ENCODE peak calls at places on chromosome 11, in seven cellular contexts. I is fibroblast of mammary gland, V is osteocyte, M is fibroblast of pulmonary artery, K is neural crest cell, T is epithelial cell of proximal tubule, Y is fibroblast of lung. J is an unnamed sample.

GRCh38 chr11:69238562-69239319 is 55.2 kb upstream of the MYEOV start:
- DNase-seq in I (no peak), V (peak), M (no peak), K (no peak), T (no peak), Y (no peak), J (no peak)

GRCh38 chr11:92101845-92102244 is 122.8 kb upstream of the FAT3 start:
- DNase-seq in I (no peak), V (no peak), M (no peak), K (no peak), T (no peak), Y (peak), J (no peak)

GRCh38 chr11:119370486-119371046 is 10.9 kb downstream of the USP2 start:
- DNase-seq in I (no peak), V (no peak), M (no peak), K (no peak), T (no peak), Y (no peak), J (no peak)

GRCh38 chr11:59728913-59729312 is 15.3 kb upstream of the OR10V1 start:
- DNase-seq in I (no peak), V (no peak), M (no peak), K (no peak), T (no peak), Y (no peak), J (no peak)

GRCh38 chr11:29781268-29781667 is 235.6 kb downstream of the KCNA4 start:
- DNase-seq in I (no peak), V (no peak), M (peak), K (no peak), T (no peak), Y (no peak), J (no peak)

GRCh38 chr11:119641991-119642745 is 86.8 kb downstream of the NECTIN1 start:
- DNase-seq in I (peak), V (no peak), M (peak), K (no peak), T (no peak), Y (peak), J (no peak)

GRCh38 chr11:72670041-72670440 is 4.2 kb downstream of the PDE2A start:
- DNase-seq in I (no peak), V (no peak), M (no peak), K (no peak), T (no peak), Y (no peak), J (no peak)

GRCh38 chr11:28951191-28951590 is 843.0 kb downstream of the METTL15 start:
- DNase-seq in I (no peak), V (no peak), M (no peak), K (no peak), T (no peak), Y (no peak), J (no peak)

GRCh38 chr11:27839226-27839913 is 139.1 kb upstream of the BDNF start:
- DNase-seq in I (peak), V (no peak), M (peak), K (no peak), T (no peak), Y (peak), J (no peak)

GRCh38 chr11:118565062-118565461 is 669 bp downstream of the IFT46 start:
- DNase-seq in I (peak), V (no peak), M (peak), K (no peak), T (no peak), Y (peak), J (no peak)

GRCh38 chr11:975824-976223 is 50.2 kb downstream of the AP2A2 start:
- DNase-seq in I (peak), V (no peak), M (peak), K (peak), T (no peak), Y (peak), J (no peak)

GRCh38 chr11:110196241-110196754 is 100.1 kb downstream of the RDX start:
- DNase-seq in I (peak), V (no peak), M (peak), K (no peak), T (peak), Y (peak), J (no peak)

GRCh38 chr11:63831326-63831725 is 7.6 kb upstream of the MARK2 start:
- DNase-seq in I (no peak), V (no peak), M (no peak), K (no peak), T (no peak), Y (no peak), J (no peak)

GRCh38 chr11:63833048-63833447 is 5.9 kb upstream of the MARK2 start:
- DNase-seq in I (no peak), V (no peak), M (no peak), K (no peak), T (no peak), Y (no peak), J (no peak)

GRCh38 chr11:63832336-63832735 is 6.6 kb upstream of the MARK2 start:
- DNase-seq in I (no peak), V (no peak), M (no peak), K (no peak), T (no peak), Y (no peak), J (no peak)

GRCh38 chr11:63826471-63827190 is 12.3 kb upstream of the MARK2 start:
- DNase-seq in I (no peak), V (no peak), M (no peak), K (no peak), T (no peak), Y (no peak), J (no peak)

DNA sequence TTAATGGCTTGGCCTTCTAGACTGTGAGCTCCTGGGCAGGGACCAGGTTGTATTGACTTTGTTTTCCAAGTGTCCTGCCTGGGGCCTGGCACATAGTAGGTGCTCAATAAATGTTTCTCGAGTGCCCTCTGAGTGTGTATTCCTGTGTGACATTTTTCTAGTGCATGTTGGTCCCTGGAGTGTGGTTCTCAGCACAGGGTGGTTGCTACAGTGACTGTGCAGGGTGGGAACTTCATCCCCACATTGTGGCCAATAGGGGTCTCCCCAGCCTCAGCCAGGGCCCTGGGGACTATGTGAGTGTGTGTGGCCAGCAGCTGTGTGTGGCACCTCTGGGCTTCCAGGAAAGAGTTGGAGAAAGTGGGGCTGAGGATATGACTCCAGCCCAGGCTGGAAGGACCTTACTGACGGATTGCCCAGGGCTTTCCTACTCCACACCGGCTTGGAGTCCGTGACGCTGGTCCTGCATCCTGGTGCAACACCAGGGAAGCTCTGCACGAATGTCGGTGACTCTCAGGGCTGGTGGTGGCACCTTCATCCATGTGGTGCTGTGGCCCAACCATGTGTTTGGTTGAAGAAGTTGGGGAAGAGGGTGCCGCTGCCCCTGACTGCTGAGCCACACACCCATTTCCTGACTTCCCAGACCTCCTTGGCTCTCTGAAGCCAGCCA is 9.0 kb upstream of the MARK2 start:
- DNase-seq in I (peak), V (no peak), M (peak), K (peak), T (no peak), Y (peak), J (peak)
- TF ChIP-seq CTCF in I (peak), V (peak), M (peak), K (peak), T (peak), Y (peak), J (no peak)

GRCh38 chr11:65454696-65455456 is 32.3 kb downstream of the NEAT1 start:
- DNase-seq in I (peak), V (no peak), M (peak), K (peak), T (no peak), Y (peak), J (peak)
- TF ChIP-seq CTCF in I (no peak), V (no peak), M (no peak), K (no peak), T (peak), Y (peak), J (no peak)

DNA sequence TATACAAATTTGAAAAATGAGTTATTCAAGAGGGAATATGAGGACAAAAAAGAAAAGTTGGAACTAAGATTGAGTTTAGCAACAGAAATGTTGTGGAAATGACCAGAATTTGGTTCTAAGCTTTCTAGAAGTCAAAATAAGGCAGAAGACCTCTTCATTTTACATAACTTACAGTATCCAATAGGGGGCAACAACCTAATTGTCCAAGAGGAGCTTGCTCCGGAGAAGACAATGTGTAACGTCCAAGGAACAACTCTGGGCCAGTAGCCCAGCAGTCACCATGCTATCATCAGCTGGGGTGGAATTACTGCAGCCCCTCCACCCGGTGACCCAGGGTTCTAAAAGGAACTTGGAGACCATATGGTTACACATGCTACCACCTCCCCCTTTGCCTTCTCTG is 14.1 kb downstream of the CNTF start:
- DNase-seq in I (no peak), V (no peak), M (no peak), K (no peak), T (no peak), Y (no peak), J (no peak)
- TF ChIP-seq CTCF in I (no peak), V (no peak), M (no peak), K (no peak), T (peak), Y (no peak), J (no peak)

GRCh38 chr11:117182551-117182935 is 4.0 kb downstream of the SIDT2 start:
- DNase-seq in I (no peak), V (no peak), M (no peak), K (no peak), T (no peak), Y (no peak), J (no peak)

GRCh38 chr11:117180020-117180419 is 1.5 kb downstream of the SIDT2 start:
- DNase-seq in I (no peak), V (peak), M (no peak), K (no peak), T (no peak), Y (no peak), J (no peak)

GRCh38 chr11:117181586-117182550 is 3.3 kb downstream of the SIDT2 start:
- DNase-seq in I (no peak), V (peak), M (no peak), K (no peak), T (no peak), Y (no peak), J (no peak)

GRCh38 chr11:117179048-117179999 is 781 bp downstream of the SIDT2 start:
- DNase-seq in I (peak), V (peak), M (peak), K (peak), T (no peak), Y (peak), J (peak)

DNA sequence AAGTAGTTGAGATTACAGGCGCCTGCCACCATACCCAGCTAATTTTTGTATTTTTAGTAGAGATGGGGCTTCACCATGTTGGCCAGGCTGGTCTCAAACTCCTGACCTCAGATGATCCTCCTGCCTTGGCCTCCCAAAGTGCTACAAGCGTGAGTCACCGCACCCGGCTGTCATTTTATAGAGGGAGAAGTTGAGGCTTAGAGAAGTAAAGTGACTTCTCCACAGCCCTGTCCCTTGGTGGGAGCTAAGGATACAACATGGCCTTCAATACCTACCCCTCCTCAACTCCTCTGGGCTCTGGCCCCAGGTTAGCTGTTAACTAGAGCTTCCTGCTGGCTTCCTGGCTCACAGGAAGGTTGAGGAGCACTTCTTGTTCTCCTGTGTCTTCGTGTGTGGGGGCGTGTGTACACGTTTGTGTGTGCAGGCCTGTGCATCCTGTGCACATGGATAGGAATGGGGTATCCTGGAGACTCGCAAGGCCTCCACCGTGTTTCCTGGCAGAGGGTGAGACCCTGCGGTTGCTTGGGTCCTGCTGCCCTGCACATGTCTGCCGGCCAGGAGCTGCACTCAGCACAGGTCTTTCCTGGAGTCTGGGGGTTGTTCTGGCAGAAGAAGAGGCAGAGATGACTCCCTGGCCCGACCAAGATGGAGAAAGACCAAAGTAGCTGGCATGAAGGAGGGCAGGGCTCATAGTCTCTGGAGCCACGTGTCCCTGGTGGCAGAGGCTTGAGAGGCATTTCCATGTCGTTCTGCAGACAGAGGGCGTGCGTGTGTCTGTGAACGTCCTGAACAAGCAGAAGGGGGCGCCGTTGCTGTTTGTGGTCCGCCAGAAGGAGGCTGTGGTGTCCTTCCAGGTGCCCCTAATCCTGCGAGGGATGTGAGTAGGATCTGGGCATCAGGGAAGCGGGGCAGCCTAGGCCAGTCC is 2.4 kb downstream of the SIDT2 start:
- DNase-seq in I (peak), V (peak), M (peak), K (peak), T (no peak), Y (peak), J (peak)
- TF ChIP-seq CTCF in I (peak), V (peak), M (peak), K (peak), T (peak), Y (peak), J (peak)

GRCh38 chr11:107915229-107915628 is 13.0 kb upstream of the RAB39A start:
- DNase-seq in I (no peak), V (peak), M (no peak), K (no peak), T (no peak), Y (no peak), J (no peak)

GRCh38 chr11:107921997-107922396 is 6.3 kb upstream of the RAB39A start:
- DNase-seq in I (no peak), V (no peak), M (no peak), K (no peak), T (no peak), Y (no peak), J (no peak)

DNA sequence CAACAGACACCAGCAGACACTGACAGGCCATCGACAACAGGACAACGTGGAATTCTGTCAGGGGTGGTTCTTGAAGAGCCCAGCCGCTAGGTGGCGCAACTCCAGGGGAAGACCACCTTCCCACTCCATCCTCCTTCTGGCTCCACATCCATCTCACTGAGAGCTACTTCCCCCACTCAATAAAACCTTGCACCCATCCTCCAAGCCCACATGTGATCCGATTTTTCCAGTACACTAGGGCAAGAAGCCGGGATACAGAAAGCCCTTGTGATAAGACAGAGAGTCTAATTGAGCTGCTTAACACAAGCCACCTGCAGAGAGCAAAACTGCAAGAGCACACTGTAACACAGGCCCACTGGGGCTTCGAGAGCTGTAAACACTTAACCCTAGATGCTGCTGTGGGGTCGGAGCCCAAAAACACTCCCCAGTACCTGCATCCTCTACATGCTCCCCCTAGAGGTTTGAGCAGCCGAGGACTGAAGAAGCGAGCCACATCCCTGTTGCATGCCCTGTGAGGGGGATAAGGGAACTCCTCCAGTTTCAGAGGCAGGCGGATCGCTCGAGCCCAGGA is 11.5 kb upstream of the RAB39A start:
- DNase-seq in I (peak), V (peak), M (peak), K (peak), T (no peak), Y (peak), J (peak)
- TF ChIP-seq CTCF in I (peak), V (peak), M (peak), K (peak), T (peak), Y (peak), J (peak)

DNA sequence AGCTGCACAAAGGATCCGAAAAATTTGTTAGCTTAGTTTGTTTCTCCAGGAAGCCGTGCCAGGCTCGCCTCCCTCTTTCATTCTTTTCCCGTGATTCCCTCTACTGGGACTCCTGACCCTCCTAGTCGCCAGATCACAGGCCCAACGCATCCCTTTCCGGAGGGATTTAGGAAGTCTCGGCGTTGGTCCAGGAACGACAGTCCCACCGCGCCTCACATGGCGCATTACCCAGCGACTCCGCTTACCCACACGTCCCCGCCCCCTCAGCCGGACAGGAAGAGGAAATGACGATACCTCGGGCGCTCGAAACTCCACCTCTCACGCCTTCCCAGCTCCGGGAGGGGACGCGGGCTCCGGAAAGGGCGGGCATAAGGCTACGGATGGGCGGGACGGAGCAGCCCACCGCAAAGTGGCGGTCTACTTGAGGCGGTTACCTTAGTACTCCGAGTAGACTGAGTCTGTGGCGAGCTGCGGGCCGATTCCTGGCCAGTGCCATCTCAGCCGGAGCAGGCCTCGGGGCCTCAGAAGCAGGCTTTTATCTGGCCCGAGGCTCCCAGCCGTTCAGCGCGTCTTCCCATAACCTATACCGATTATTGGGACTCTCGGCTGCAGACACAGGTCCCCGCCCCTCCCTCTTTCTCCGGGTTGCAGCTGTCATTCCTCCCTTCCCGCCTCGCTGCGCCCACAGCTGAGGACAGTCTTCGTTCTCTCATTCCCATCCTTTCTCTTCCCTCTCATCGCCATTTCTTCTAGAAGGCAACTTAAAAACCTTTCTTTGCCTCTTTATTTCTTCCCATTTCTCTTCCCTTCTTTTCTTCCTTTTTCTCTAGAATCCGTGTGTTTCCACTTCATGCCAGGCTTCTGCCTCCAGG is at the start of gene CCDC15:
- DNase-seq in I (peak), V (peak), M (peak), K (peak), T (peak), Y (peak), J (peak)
- TF ChIP-seq CTCF in I (no peak), V (no peak), M (no peak), K (no peak), T (no peak), Y (no peak), J (no peak)

GRCh38 chr11:82494988-82495432 is 238.7 kb downstream of the FAM181B start:
- DNase-seq in I (peak), V (no peak), M (no peak), K (peak), T (no peak), Y (no peak), J (no peak)
- TF ChIP-seq CTCF in I (peak), V (peak), M (no peak), K (peak), T (peak), Y (no peak), J (peak)

DNA sequence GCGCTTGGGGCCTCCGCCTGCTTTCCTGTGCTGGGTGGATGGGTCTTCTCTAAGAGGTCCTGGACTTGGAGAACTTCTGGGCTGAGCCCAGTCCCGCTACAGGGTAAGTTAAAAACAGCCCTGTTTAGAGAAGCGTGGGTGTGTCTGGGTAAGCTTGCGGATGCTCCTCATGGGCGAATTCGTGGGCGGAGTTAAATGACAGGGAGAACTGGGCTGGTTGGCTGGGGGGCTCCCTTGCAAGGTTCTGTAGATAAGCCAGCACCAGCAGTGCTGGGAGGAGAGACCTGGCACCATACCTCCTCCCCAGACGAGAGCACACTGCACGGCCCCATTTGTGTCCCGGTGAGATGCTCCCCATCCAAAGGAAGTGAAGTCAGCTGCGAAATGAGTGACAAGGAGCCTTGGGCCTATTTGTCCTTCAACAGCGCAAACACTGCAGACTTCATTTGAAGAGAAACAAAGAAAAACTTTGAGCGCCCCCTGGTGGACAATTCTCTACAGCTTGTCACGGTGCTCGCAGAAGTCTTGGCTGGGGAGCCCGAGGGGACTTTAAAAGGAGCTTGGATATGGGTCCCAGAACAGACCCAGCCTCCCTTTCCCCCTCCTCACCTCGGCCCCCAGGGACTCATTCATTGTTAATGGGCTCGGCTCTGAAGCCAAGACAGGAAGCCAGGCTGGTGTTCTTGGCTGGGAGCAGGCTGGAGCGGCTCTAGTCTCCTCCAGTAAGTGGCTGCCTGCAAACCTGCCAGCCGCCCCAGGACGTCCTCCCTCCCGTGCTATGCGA is 39.5 kb downstream of the TP53I11 start:
- DNase-seq in I (peak), V (peak), M (peak), K (peak), T (peak), Y (peak), J (peak)
- TF ChIP-seq CTCF in I (peak), V (peak), M (peak), K (peak), T (peak), Y (peak), J (peak)

GRCh38 chr11:130874396-130874795 is 41.9 kb downstream of the SNX19 start:
- DNase-seq in I (no peak), V (no peak), M (peak), K (no peak), T (no peak), Y (no peak), J (no peak)
- TF ChIP-seq CTCF in I (no peak), V (no peak), M (no peak), K (no peak), T (no peak), Y (no peak), J (no peak)

GRCh38 chr11:34840736-34841386 is 75.3 kb downstream of the APIP start:
- DNase-seq in I (peak), V (no peak), M (peak), K (no peak), T (peak), Y (no peak), J (no peak)
- TF ChIP-seq CTCF in I (peak), V (peak), M (peak), K (peak), T (peak), Y (no peak), J (peak)

J was measured in glutamatergic neuron.